ENCODE peak calls at places on chromosomes 5 and 9, in eight cellular contexts. I is thyroid gland; X is colonic mucosa; R is left ventricle myocardium inferior; H is GM12865; K is CD8-positive, alpha-beta T cell; W is OCI-LY7; Q is AG10803. P is an unnamed sample.

GRCh38 chr9:6224393-6225154 is 9.0 kb downstream of the IL33 start:
- DNase-seq in I (no peak), X (no peak), R (no peak), H (no peak), K (no peak), W (no peak), Q (no peak), P (no peak)

GRCh38 chr5:23089316-23089715 is 236.2 kb upstream of the CDH12 start:
- DNase-seq in I (no peak), X (no peak), R (no peak), H (no peak), K (no peak), W (no peak), Q (no peak), P (no peak)

GRCh38 chr9:105466898-105467455 is 19.1 kb downstream of the FSD1L start:
- DNase-seq in I (no peak), X (no peak), R (no peak), H (no peak), K (no peak), W (no peak), Q (no peak), P (no peak)

GRCh38 chr5:90055831-90056328 is 353.7 kb downstream of the CETN3 start:
- DNase-seq in I (no peak), X (no peak), R (no peak), H (no peak), K (no peak), W (no peak), Q (peak; percentile 52), P (no peak)

GRCh38 chr5:13993926-13994325 is 49.4 kb upstream of the DNAH5 start:
- DNase-seq in I (no peak), X (no peak), R (no peak), H (no peak), K (no peak), W (no peak), Q (no peak), P (no peak)

GRCh38 chr9:126475933-126476555 is 137.7 kb upstream of the LMX1B start:
- DNase-seq in I (no peak), X (no peak), R (no peak), H (no peak), K (no peak), W (no peak), Q (no peak), P (no peak)

GRCh38 chr9:71626395-71626794 is 141.9 kb downstream of the CEMIP2 start:
- DNase-seq in I (no peak), X (no peak), R (no peak), H (no peak), K (no peak), W (no peak), Q (no peak), P (no peak)

GRCh38 chr9:89372230-89372816 is 54.0 kb downstream of the SECISBP2 start:
- DNase-seq in I (no peak), X (no peak), R (no peak), H (peak; percentile 45), K (peak; percentile 19), W (peak; percentile 13), Q (no peak), P (no peak)

GRCh38 chr9:134847752-134848432 is 32.7 kb upstream of the FCN2 start:
- DNase-seq in I (no peak), X (no peak), R (no peak), H (no peak), K (no peak), W (no peak), Q (no peak), P (no peak)

GRCh38 chr5:101943784-101944183 is 352.3 kb downstream of the SLCO4C1 start:
- DNase-seq in I (no peak), X (no peak), R (no peak), H (peak; percentile 10), K (no peak), W (peak; percentile 7), Q (no peak), P (no peak)

GRCh38 chr5:124952079-124952478 is 205.6 kb upstream of the ZNF608 start:
- DNase-seq in I (no peak), X (no peak), R (no peak), H (peak; percentile 96), K (no peak), W (peak; percentile 61), Q (no peak), P (no peak)

GRCh38 chr9:17165734-17166133 is 30.9 kb downstream of the CNTLN start:
- DNase-seq in I (no peak), X (no peak), R (no peak), H (no peak), K (no peak), W (no peak), Q (no peak), P (no peak)

GRCh38 chr5:73213566-73213998 is 40.6 kb downstream of the TMEM174 start:
- DNase-seq in I (peak; percentile 78), X (peak; percentile 71), R (no peak), H (peak; percentile 48), K (no peak), W (no peak), Q (peak; percentile 88), P (no peak)

GRCh38 chr5:73218552-73219171 is 45.7 kb downstream of the TMEM174 start:
- DNase-seq in I (no peak), X (no peak), R (no peak), H (no peak), K (no peak), W (peak; percentile 15), Q (peak; percentile 72), P (no peak)

GRCh38 chr5:73215525-73215890 is 42.5 kb downstream of the TMEM174 start:
- DNase-seq in I (no peak), X (no peak), R (no peak), H (no peak), K (no peak), W (no peak), Q (peak; percentile 53), P (no peak)

GRCh38 chr5:73215891-73216610 is 43.1 kb downstream of the TMEM174 start:
- DNase-seq in I (peak; percentile 82), X (peak; percentile 87), R (peak; percentile 66), H (peak; percentile 68), K (peak; percentile 38), W (no peak), Q (peak; percentile 75), P (no peak)

GRCh38 chr5:73214921-73215490 is 42.0 kb downstream of the TMEM174 start:
- DNase-seq in I (no peak), X (no peak), R (no peak), H (no peak), K (no peak), W (no peak), Q (no peak), P (no peak)
- H3K4me3 ChIP-seq in I (no peak overlapping the region), X (no peak overlapping the region), R (no peak overlapping the region), H (no peak overlapping the region), K (no peak overlapping the region), W (no peak overlapping the region), Q (no peak overlapping the region), P (no peak overlapping the region)

GRCh38 chr9:112168197-112168596 is 6.9 kb downstream of the SUSD1 start:
- DNase-seq in I (no peak), X (peak; percentile 72), R (no peak), H (no peak), K (no peak), W (no peak), Q (no peak), P (no peak)

GRCh38 chr9:112170235-112170634 is 4.9 kb downstream of the SUSD1 start:
- DNase-seq in I (peak; percentile 60), X (peak; percentile 90), R (no peak), H (no peak), K (no peak), W (no peak), Q (no peak), P (peak; percentile 51)

GRCh38 chr9:112162644-112163413 is 12.3 kb downstream of the SUSD1 start:
- DNase-seq in I (no peak), X (no peak), R (no peak), H (no peak), K (no peak), W (peak; percentile 22), Q (no peak), P (no peak)

GRCh38 chr9:112169368-112169767 is 5.7 kb downstream of the SUSD1 start:
- DNase-seq in I (no peak), X (peak; percentile 80), R (no peak), H (no peak), K (no peak), W (no peak), Q (no peak), P (no peak)

GRCh38 chr9:112166176-112167140 is 8.6 kb downstream of the SUSD1 start:
- DNase-seq in I (peak; percentile 29), X (no peak), R (no peak), H (no peak), K (no peak), W (no peak), Q (peak; percentile 84), P (no peak)
- TF ChIP-seq CTCF in I (no peak), X (no peak), R (peak; percentile 13), H (no peak), K (no peak), W (no peak), Q (peak; percentile 28), P (peak; percentile 29)

GRCh38 chr5:77945874-77946273 is 169.7 kb upstream of the TBCA start:
- DNase-seq in I (no peak), X (no peak), R (no peak), H (no peak), K (no peak), W (no peak), Q (no peak), P (no peak)

GRCh38 chr5:77946381-77947050 is 170.4 kb upstream of the TBCA start:
- DNase-seq in I (no peak), X (no peak), R (no peak), H (no peak), K (no peak), W (no peak), Q (peak; percentile 5), P (peak; percentile 80)

GRCh38 chr5:77948476-77948875 is 172.3 kb upstream of the TBCA start:
- DNase-seq in I (no peak), X (no peak), R (no peak), H (no peak), K (no peak), W (no peak), Q (no peak), P (no peak)

GRCh38 chr5:77944757-77945340 is 168.7 kb upstream of the TBCA start:
- DNase-seq in I (no peak), X (no peak), R (no peak), H (no peak), K (no peak), W (no peak), Q (no peak), P (no peak)

GRCh38 chr5:77947051-77947428 is 170.9 kb upstream of the TBCA start:
- DNase-seq in I (no peak), X (no peak), R (no peak), H (no peak), K (no peak), W (no peak), Q (no peak), P (no peak)
- H3K4me3 ChIP-seq in I (no peak overlapping the region), X (no peak overlapping the region), R (no peak overlapping the region), H (no peak overlapping the region), K (no peak overlapping the region), W (no peak overlapping the region), Q (no peak overlapping the region), P (no peak overlapping the region)

GRCh38 chr5:138632900-138633489 is 57.8 kb upstream of the HSPA9 start:
- DNase-seq in I (peak; percentile 67), X (peak; percentile 62), R (peak; percentile 42), H (peak; percentile 59), K (no peak), W (peak; percentile 12), Q (peak; percentile 75), P (peak; percentile 22)
- TF ChIP-seq CTCF in I (no peak), X (peak; percentile 29), R (peak; percentile 55), H (peak; percentile 49), K (no peak), W (peak; percentile 67), Q (peak; percentile 27), P (no peak)

P was measured in LNCaP clone FGC.